ENCODE peak calls at places on chromosomes 13 and 19, in four cellular contexts. U, R, C and A are unnamed samples.

GRCh38 chr13:111658150-111659100 is 338.0 kb downstream of the TEX29 start:
- DNase-seq in U (no peak), C (no peak), R (no peak), A (no peak)

GRCh38 chr19:4519521-4520277 is 1.4 kb upstream of the PLIN4 start:
- DNase-seq in C (no peak), U (no peak), R (no peak), A (no peak)

GRCh38 chr13:26562538-26562890 is 5.0 kb downstream of the WASF3 start:
- DNase-seq in C (no peak), R (no peak), U (peak), A (no peak)

GRCh38 chr13:48749144-48749543 is 95.4 kb downstream of the CYSLTR2 start:
- DNase-seq in C (peak), R (no peak), U (peak), A (peak)

GRCh38 chr19:9917322-9917721 is 19.0 kb downstream of the OLFM2 start:
- DNase-seq in U (peak), C (peak), R (peak), A (peak)

GRCh38 chr19:48424694-48425219 is 21.0 kb upstream of the GRWD1 start:
- DNase-seq in R (peak), U (peak), C (peak), A (peak)

GRCh38 chr13:54709546-54709945 is 1680.9 kb downstream of the OLFM4 start:
- DNase-seq in C (no peak), R (no peak), U (no peak), A (no peak)

GRCh38 chr19:2567580-2567979 is 91.7 kb downstream of the GADD45B start:
- DNase-seq in R (no peak), C (no peak), U (no peak), A (no peak)

GRCh38 chr13:48334534-48335127 is 31.1 kb downstream of the RB1 start:
- DNase-seq in U (peak), C (peak), R (no peak), A (peak)

GRCh38 chr13:76711515-76712182 is 174.6 kb downstream of the KCTD12 start:
- DNase-seq in R (peak), U (peak), C (peak), A (peak)

GRCh38 chr13:99666146-99666805 is 165.0 kb downstream of the TM9SF2 start:
- DNase-seq in U (no peak), C (no peak), R (no peak), A (no peak)

GRCh38 chr13:36370108-36370429 is 23.9 kb upstream of the SPART start:
- DNase-seq in C (no peak), U (no peak), R (no peak), A (no peak)

GRCh38 chr19:50308991-50309390 is 20.2 kb downstream of the KCNC3 start:
- DNase-seq in U (no peak), R (no peak), C (no peak), A (no peak)

GRCh38 chr19:46766569-46767317 is 20.5 kb upstream of the STRN4 start:
- DNase-seq in R (no peak), C (peak), U (peak), A (no peak)

GRCh38 chr13:38564751-38565150 is 122.1 kb upstream of the FREM2 start:
- DNase-seq in C (no peak), R (no peak), U (no peak), A (no peak)

GRCh38 chr19:46659151-46660007 is 1.6 kb downstream of the DACT3 start:
- DNase-seq in U (peak), C (peak), R (peak), A (peak)

GRCh38 chr13:108897955-108898354 is 268.5 kb downstream of the MYO16 start:
- DNase-seq in C (peak), U (no peak), R (no peak), A (peak)

GRCh38 chr13:50529154-50529882 is 314.2 kb downstream of the DLEU7 start:
- DNase-seq in C (no peak), U (no peak), R (peak), A (peak)

GRCh38 chr19:34145741-34146202 is 26.5 kb upstream of the LSM14A start:
- DNase-seq in R (peak), U (peak), C (peak), A (peak)

GRCh38 chr19:17496337-17496997 is 15.0 kb upstream of the PGLS start:
- DNase-seq in C (peak), R (peak), U (peak), A (peak)

GRCh38 chr13:96273196-96273595 is 183.3 kb downstream of the HS6ST3 start:
- DNase-seq in U (no peak), R (no peak), C (no peak), A (no peak)